ENCODE peak calls at places on chromosomes 11 and 22, in ten cellular contexts. T, J, M, C, A, N, X, F, R and K are unnamed samples. For H3K4me1 and H3K36me3, the result is how much of the 10 kb centered on the place peaks cover.

GRCh38 chr11:9069256-9069655 is 22.1 kb downstream of the SCUBE2 start:
- DNase-seq in C (no peak), M (no peak), J (no peak), A (no peak), N (no peak), T (no peak), F (no peak), X (no peak), R (no peak), K (no peak)

GRCh38 chr11:105489431-105489830 is 120.4 kb upstream of the GRIA4 start:
- DNase-seq in J (no peak), T (no peak), M (no peak), A (no peak), X (no peak), R (no peak), F (no peak), N (peak), C (no peak), K (no peak)

GRCh38 chr11:130499828-130500227 is 51.4 kb downstream of the ADAMTS15 start:
- DNase-seq in F (no peak), J (no peak), A (no peak), M (no peak), N (no peak), X (no peak), R (no peak), T (no peak), C (no peak), K (no peak)

GRCh38 chr11:78380615-78381029 is 37.0 kb downstream of the GAB2 start:
- DNase-seq in M (no peak), F (no peak), T (no peak), A (no peak), N (no peak), C (no peak), J (no peak), X (peak), R (no peak), K (no peak)

GRCh38 chr11:65711785-65712632 is at the start of gene KAT5:
- DNase-seq in M (peak), N (peak), X (peak), F (peak), R (peak), T (peak), C (peak), A (peak), J (peak), K (peak)

GRCh38 chr11:17978553-17979287 is 34.1 kb downstream of the SERGEF start:
- DNase-seq in A (no peak), R (peak), N (peak), J (no peak), C (peak), T (no peak), M (peak), X (peak), F (no peak), K (peak)

GRCh38 chr11:96162816-96163499 is 180.0 kb downstream of the MAML2 start:
- DNase-seq in M (no peak), T (no peak), R (no peak), F (no peak), J (no peak), C (no peak), A (no peak), X (no peak), N (no peak), K (peak)

GRCh38 chr22:47943729-47944700 is 1181.6 kb downstream of the TBC1D22A start:
- DNase-seq in F (no peak), A (no peak), M (no peak), N (no peak), T (no peak), C (no peak), J (peak), X (no peak), R (no peak), K (no peak)

GRCh38 chr11:100663996-100664395 is 23.1 kb upstream of the ARHGAP42 start:
- DNase-seq in M (no peak), C (no peak), F (no peak), A (no peak), J (no peak), N (no peak), R (no peak), T (no peak), X (no peak), K (no peak)

GRCh38 chr11:71342951-71343827 is 90.8 kb upstream of the SHANK2 start:
- DNase-seq in M (peak), X (peak), F (no peak), C (peak), J (no peak), R (peak), T (no peak), A (no peak), N (peak), K (peak)

GRCh38 chr11:9143726-9144125 is 52.3 kb upstream of the SCUBE2 start:
- DNase-seq in M (no peak), F (no peak), X (no peak), N (no peak), R (no peak), A (no peak), C (no peak), T (no peak), J (no peak), K (no peak)

GRCh38 chr11:104529213-104529612 is 365.3 kb upstream of the PDGFD start:
- DNase-seq in J (no peak), C (no peak), T (no peak), N (no peak), R (no peak), A (no peak), X (no peak), M (no peak), F (no peak), K (no peak)

GRCh38 chr11:9120659-9121350 is 29.4 kb upstream of the SCUBE2 start:
- DNase-seq in A (no peak), M (no peak), R (no peak), F (no peak), X (peak), J (peak), T (no peak), N (peak), C (no peak), K (no peak)

GRCh38 chr11:22976146-22976545 is 115.9 kb upstream of the CCDC179 start:
- DNase-seq in N (no peak), M (no peak), X (no peak), C (no peak), T (no peak), J (no peak), F (no peak), R (peak), A (no peak), K (no peak)

GRCh38 chr11:75763846-75764245 is 4.7 kb upstream of the DGAT2 start:
- DNase-seq in X (no peak), R (no peak), T (no peak), M (no peak), F (no peak), C (no peak), N (no peak), J (no peak), A (no peak), K (no peak)

GRCh38 chr11:111236355-111236754 is 9.2 kb upstream of the POU2AF2 start:
- DNase-seq in T (no peak), F (no peak), A (no peak), M (no peak), C (no peak), X (no peak), N (no peak), R (no peak), J (no peak), K (no peak)

GRCh38 chr11:34169664-34170063 is 64.2 kb downstream of the NAT10 start:
- DNase-seq in F (no peak), J (no peak), N (no peak), X (no peak), A (no peak), M (peak), R (no peak), C (no peak), T (no peak), K (no peak)

GRCh38 chr11:126992804-126993111 is 7.8 kb downstream of the KIRREL3 start:
- DNase-seq in R (no peak), F (no peak), C (no peak), N (no peak), J (no peak), A (no peak), X (no peak), T (no peak), M (no peak), K (peak)

GRCh38 chr11:19698493-19699292 is 13.9 kb upstream of the NAV2 start:
- DNase-seq in N (no peak), T (no peak), R (no peak), F (no peak), X (no peak), M (peak), J (no peak), C (no peak), A (no peak), K (no peak)

GRCh38 chr11:65967329-65967934 is 5.9 kb downstream of the SART1 start:
- DNase-seq in C (no peak), M (no peak), N (no peak), T (no peak), A (no peak), J (no peak), F (no peak), R (no peak), X (no peak), K (no peak)

GRCh38 chr11:36394056-36394455 is 98.0 kb downstream of the PRR5L start:
- DNase-seq in C (no peak), X (no peak), N (no peak), F (no peak), J (no peak), A (no peak), M (no peak), T (no peak), R (no peak), K (no peak)

GRCh38 chr11:114448749-114449484 is 9.7 kb downstream of the REXO2 start:
- DNase-seq in J (no peak), M (no peak), F (no peak), A (no peak), X (no peak), C (no peak), N (no peak), R (no peak), T (no peak), K (peak)

GRCh38 chr11:114447892-114448291 is 8.6 kb downstream of the REXO2 start:
- DNase-seq in R (no peak), F (no peak), A (no peak), T (no peak), X (no peak), N (no peak), M (no peak), C (no peak), J (no peak), K (peak)

GRCh38 chr11:114441921-114442320 is 2.7 kb downstream of the REXO2 start:
- DNase-seq in N (no peak), C (no peak), R (no peak), X (no peak), F (no peak), J (no peak), A (no peak), M (no peak), T (no peak), K (no peak)

GRCh38 chr11:114442559-114442958 is 3.3 kb downstream of the REXO2 start:
- DNase-seq in A (no peak), C (no peak), T (no peak), R (no peak), X (no peak), N (no peak), F (no peak), J (no peak), M (no peak), K (no peak)

DNA sequence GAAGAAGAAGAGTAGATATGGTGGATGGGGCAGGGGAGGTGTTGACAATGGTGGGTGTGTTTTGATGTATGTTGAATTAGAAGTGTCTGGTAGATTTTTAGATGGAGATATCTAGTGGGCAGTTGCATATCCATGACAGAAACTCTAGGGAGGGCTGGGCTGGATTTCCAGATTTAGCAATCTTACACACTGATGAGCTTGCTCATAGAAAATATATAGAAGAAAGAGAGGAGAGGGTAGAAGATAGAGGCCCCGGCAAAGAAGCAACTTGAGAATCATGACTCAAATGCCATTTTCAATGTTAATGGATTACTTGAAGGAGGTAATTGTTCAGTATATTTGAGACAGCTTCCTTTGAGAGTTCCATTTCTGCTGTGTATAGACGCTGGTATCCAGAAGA is 8.2 kb downstream of the REXO2 start:
- DNase-seq in F (no peak), T (no peak), N (no peak), R (no peak), J (no peak), C (no peak), M (no peak), X (no peak), A (no peak), K (no peak)
- H3K4me1 ChIP-seq in F (under half), T (under half), N (under half), R (under half), J (under half), C (under half), M (under half), X (under half), A (under half), K (under half)

DNA sequence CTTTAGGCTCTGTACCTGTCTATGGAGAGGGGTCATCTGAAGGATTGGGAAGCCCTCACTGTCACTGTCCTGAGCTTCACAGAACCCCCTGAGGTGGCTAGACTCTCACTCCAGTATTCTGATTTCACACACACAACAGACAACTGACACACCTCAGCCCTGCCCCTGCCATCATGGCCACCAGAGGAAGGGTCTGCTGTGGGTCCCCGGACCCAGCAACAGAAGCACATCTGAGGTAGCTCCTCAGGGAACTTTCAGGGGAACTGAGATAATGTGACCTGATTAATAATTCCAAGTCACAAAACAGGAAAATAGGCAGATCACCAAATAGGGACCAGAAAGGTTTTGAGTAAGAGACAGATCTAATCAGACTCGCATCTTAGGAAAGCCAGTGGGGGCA is 7.5 kb upstream of the C22orf39 start:
- DNase-seq in R (no peak), A (no peak), J (no peak), N (no peak), X (no peak), F (no peak), M (no peak), C (no peak), T (no peak), K (no peak)
- H3K36me3 ChIP-seq in R (half or more), A (under half), J (half or more), N (under half), X (half or more), F (half or more), M (under half), C (under half), T (under half), K (half or more)

DNA sequence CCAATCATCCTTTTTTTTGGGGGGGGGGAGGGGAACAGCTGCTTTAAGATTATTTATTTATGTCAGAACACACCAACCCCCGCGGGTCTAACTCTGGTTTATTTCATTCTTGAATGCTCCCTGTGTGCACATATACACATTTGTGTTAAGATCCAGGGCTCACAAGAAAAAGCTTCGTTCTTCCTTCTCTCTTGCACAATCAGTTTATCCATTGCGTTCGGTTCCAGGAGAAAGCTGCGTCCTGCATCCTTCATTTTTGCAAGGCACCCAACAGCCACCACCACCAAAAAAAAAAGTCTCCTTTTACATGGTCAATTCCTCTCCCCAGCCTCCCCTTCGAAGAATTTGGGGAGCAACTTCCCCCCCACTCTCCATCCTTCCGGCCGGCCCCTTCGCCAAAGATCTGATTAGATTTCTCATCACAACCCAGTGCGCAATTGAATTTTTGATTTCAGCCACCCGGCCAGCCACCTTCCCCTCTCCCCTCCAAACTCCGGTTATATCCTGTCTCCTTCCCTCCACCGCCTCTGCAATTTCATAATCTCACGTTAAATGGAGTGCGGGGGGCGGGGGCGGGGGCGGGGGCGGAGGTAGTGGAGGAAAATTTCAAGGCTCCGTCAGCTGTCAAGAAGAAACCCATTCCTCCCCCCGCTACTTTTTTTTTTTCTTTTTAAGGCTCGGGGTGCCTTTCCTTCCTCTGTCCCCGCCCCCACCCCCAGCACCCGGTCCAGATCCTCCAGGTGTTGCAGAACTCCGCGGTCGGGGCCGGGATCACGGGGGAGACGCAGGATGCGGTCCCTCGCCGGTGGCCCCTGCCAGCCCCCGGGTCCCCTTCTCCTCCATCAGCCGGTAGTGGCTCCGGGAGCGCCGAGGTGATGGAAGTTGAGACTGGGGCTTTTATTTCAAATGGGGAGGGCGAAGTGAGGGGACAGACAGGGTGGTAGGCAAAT is 1166.5 kb downstream of the LRRC4C start:
- DNase-seq in A (no peak), R (no peak), C (no peak), T (no peak), X (no peak), J (no peak), M (peak), N (no peak), F (no peak), K (no peak)
- H3K27ac ChIP-seq in A (peak), R (no peak), C (no peak), T (no peak), X (no peak), J (peak), M (no peak), N (no peak), F (no peak), K (no peak)

GRCh38 chr22:23161574-23161973 is 16.3 kb downstream of the RAB36 start:
- DNase-seq in T (no peak), A (no peak), F (no peak), C (no peak), N (no peak), J (no peak), R (no peak), X (no peak), M (no peak), K (no peak)
- H3K4me1 ChIP-seq in T (under half), A (under half), F (under half), C (under half), N (under half), J (under half), R (under half), X (under half), M (under half), K (under half)

GRCh38 chr11:94860333-94860732 is 92.2 kb downstream of the AMOTL1 start:
- DNase-seq in M (no peak), J (no peak), F (no peak), C (no peak), N (no peak), R (no peak), A (no peak), T (no peak), X (no peak), K (no peak)

GRCh38 chr11:94857337-94857736 is 89.2 kb downstream of the AMOTL1 start:
- DNase-seq in T (no peak), N (no peak), C (no peak), A (no peak), F (no peak), M (no peak), X (no peak), J (no peak), R (no peak), K (no peak)

GRCh38 chr11:94864646-94865045 is 96.5 kb downstream of the AMOTL1 start:
- DNase-seq in X (no peak), M (no peak), N (no peak), A (no peak), R (no peak), J (no peak), C (no peak), F (no peak), T (no peak), K (no peak)

GRCh38 chr11:94858012-94858705 is 90.0 kb downstream of the AMOTL1 start:
- DNase-seq in F (no peak), M (no peak), N (no peak), J (no peak), C (no peak), X (no peak), T (no peak), A (no peak), R (no peak), K (no peak)

GRCh38 chr11:94861306-94861845 is 93.2 kb downstream of the AMOTL1 start:
- DNase-seq in A (no peak), J (no peak), T (no peak), X (no peak), F (no peak), C (no peak), M (no peak), R (no peak), N (no peak), K (no peak)
- H3K36me3 ChIP-seq in A (under half), J (half or more), T (under half), X (half or more), F (under half), C (under half), M (under half), R (under half), N (under half), K (under half)

GRCh38 chr11:2911088-2912037 is 17.9 kb downstream of the PHLDA2 start:
- DNase-seq in J (no peak), C (no peak), R (no peak), N (no peak), M (no peak), T (no peak), F (no peak), A (no peak), X (no peak), K (no peak)

GRCh38 chr11:2909145-2909914 is 19.9 kb downstream of the PHLDA2 start:
- DNase-seq in X (no peak), A (no peak), F (no peak), C (no peak), R (no peak), N (no peak), J (no peak), T (no peak), M (no peak), K (no peak)

GRCh38 chr11:2912038-2912410 is 17.2 kb downstream of the PHLDA2 start:
- DNase-seq in A (no peak), X (no peak), T (no peak), M (no peak), N (no peak), C (no peak), F (no peak), J (no peak), R (no peak), K (no peak)

GRCh38 chr11:2912498-2912897 is 16.7 kb downstream of the PHLDA2 start:
- DNase-seq in T (no peak), C (peak), A (no peak), F (no peak), J (no peak), M (no peak), N (no peak), X (peak), R (no peak), K (peak)

GRCh38 chr11:2910401-2910955 is 18.7 kb downstream of the PHLDA2 start:
- DNase-seq in J (no peak), C (no peak), A (no peak), X (no peak), R (no peak), T (no peak), F (no peak), N (no peak), M (no peak), K (no peak)
- H3K27ac ChIP-seq in J (no peak), C (peak), A (no peak), X (no peak), R (no peak), T (no peak), F (no peak), N (no peak), M (no peak), K (no peak)

DNA sequence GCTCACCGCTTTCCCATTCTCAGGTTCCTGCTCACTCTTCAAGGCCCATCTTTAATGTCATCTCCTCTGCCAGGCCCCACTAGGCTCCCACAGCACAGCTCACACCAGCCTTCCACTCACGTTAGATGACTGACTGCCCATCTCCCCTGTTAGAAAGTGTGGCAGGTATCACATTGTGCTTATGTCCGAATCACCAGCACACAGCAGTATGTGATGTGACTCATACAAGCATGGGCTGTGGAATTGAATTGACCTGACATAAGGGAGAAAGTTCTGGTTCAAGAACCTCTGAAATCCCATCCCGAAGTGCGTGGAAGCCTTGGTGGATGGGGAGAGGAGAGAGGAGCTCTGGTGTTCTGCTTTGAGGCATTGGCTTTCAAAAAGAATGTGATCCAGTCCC is 6.5 kb downstream of the VSTM5 start:
- DNase-seq in T (no peak), C (no peak), N (no peak), J (no peak), R (no peak), A (no peak), X (peak), F (no peak), M (no peak), K (no peak)
- H3K4me1 ChIP-seq in T (under half), C (under half), N (under half), J (under half), R (under half), A (under half), X (under half), F (under half), M (under half), K (under half)